ENCODE peak calls at places on chromosomes 16 and 17, in nine cellular contexts. B is neural crest cell; E is NCI-H1092 treated with DMSO at 0.1 percent for 48 hours; G is pons; S is NCI-H460; M is stimulated activated CD8-positive, alpha-beta memory T cell treated with anti-CD3 and anti-CD28 coated beads, Interleukin-12 subunit alpha, Interleukin-12 subunit beta, amount 100 ng/mL, for 4 hours; H is vagina; R is stimulated activated CD4-positive, alpha-beta T cell treated with anti-CD3 and anti-CD28 coated beads, Interleukin-15, amount 100 ng/mL, for 24 hours; F is ELR. Z is an unnamed sample.

GRCh38 chr17:73581379-73581778 is 62.9 kb downstream of the SDK2 start:
- DNase-seq in M (no peak), B (no peak), F (no peak), S (no peak), R (no peak), E (no peak), H (no peak), G (no peak), Z (no peak)

GRCh38 chr17:2369039-2369438 is 31.7 kb downstream of the SGSM2 start:
- DNase-seq in E (no peak), R (no peak), G (no peak), B (no peak), F (no peak), H (no peak), S (no peak), M (no peak), Z (no peak)

GRCh38 chr16:68509381-68509780 is 29.7 kb upstream of the ZFP90 start:
- DNase-seq in B (no peak), F (no peak), R (no peak), E (no peak), M (no peak), S (no peak), H (no peak), G (no peak), Z (no peak)

GRCh38 chr16:31135535-31136286 is at the start of gene PRSS8:
- DNase-seq in M (no peak), S (no peak), H (no peak), R (no peak), G (no peak), F (no peak), B (no peak), E (no peak), Z (no peak)

GRCh38 chr16:89798832-89799370 is 17.5 kb downstream of the FANCA start:
- DNase-seq in B (no peak), G (no peak), R (no peak), M (no peak), H (no peak), F (no peak), E (no peak), S (no peak), Z (no peak)

GRCh38 chr17:32876414-32877163 is at the start of gene MYO1D:
- DNase-seq in S (no peak), F (peak), R (peak), G (no peak), B (peak), E (peak), H (no peak), M (peak), Z (no peak)

GRCh38 chr16:11386791-11387546 is 41.7 kb downstream of the RMI2 start:
- DNase-seq in M (no peak), E (no peak), H (no peak), R (peak), B (peak), S (peak), G (no peak), F (no peak), Z (no peak)

GRCh38 chr17:64216385-64217248 is 46.4 kb downstream of the TEX2 start:
- DNase-seq in F (peak), S (no peak), G (no peak), M (no peak), E (peak), R (no peak), B (no peak), H (no peak), Z (no peak)

GRCh38 chr17:73179387-73179786 is 13.5 kb upstream of the COG1 start:
- DNase-seq in E (no peak), H (no peak), F (no peak), R (no peak), S (no peak), B (no peak), G (no peak), M (no peak), Z (no peak)

GRCh38 chr17:56028837-56029236 is 124.4 kb upstream of the ANKFN1 start:
- DNase-seq in R (no peak), H (no peak), E (no peak), G (no peak), F (no peak), M (no peak), B (no peak), S (no peak), Z (no peak)

GRCh38 chr17:49637050-49637449 is 40.8 kb downstream of the SPOP start:
- DNase-seq in S (no peak), E (no peak), G (no peak), R (peak), H (no peak), B (no peak), F (peak), M (no peak), Z (no peak)

GRCh38 chr17:81551458-81552243 is 502 bp downstream of the FAAP100 start:
- DNase-seq in H (no peak), R (peak), S (no peak), F (peak), B (no peak), E (no peak), G (no peak), M (no peak), Z (peak)

GRCh38 chr16:86219655-86220445 is 290.5 kb upstream of the FOXF1 start:
- DNase-seq in S (no peak), M (no peak), F (no peak), B (no peak), H (no peak), E (no peak), R (no peak), G (no peak), Z (no peak)

GRCh38 chr17:29089601-29090044 is 46.7 kb downstream of the PIPOX start:
- DNase-seq in S (no peak), R (no peak), B (no peak), F (no peak), G (peak), E (peak), H (no peak), M (no peak), Z (no peak)

GRCh38 chr17:5832886-5833285 is 237.3 kb upstream of the WSCD1 start:
- DNase-seq in G (no peak), H (no peak), E (no peak), M (no peak), R (no peak), F (peak), B (no peak), S (no peak), Z (peak)

GRCh38 chr16:10026593-10026992 is 155.6 kb downstream of the GRIN2A start:
- DNase-seq in R (no peak), G (no peak), H (no peak), E (no peak), B (no peak), F (no peak), S (no peak), M (no peak), Z (no peak)

GRCh38 chr17:81899514-81900166 is 2.4 kb upstream of the NPB start:
- DNase-seq in M (no peak), S (no peak), F (no peak), G (no peak), B (no peak), H (no peak), R (no peak), E (no peak), Z (no peak)

GRCh38 chr17:66570353-66571195 is 264.3 kb upstream of the CACNG5 start:
- DNase-seq in R (no peak), F (peak), H (no peak), E (no peak), B (no peak), S (no peak), G (no peak), M (no peak), Z (no peak)

GRCh38 chr16:50252082-50252611 is 14.2 kb upstream of the ADCY7 start:
- DNase-seq in B (no peak), S (no peak), F (no peak), G (no peak), E (no peak), R (no peak), H (peak), M (no peak), Z (no peak)

GRCh38 chr17:21001111-21001812 is 41.5 kb downstream of the USP22 start:
- DNase-seq in H (no peak), M (no peak), B (no peak), R (no peak), F (no peak), S (no peak), G (no peak), E (no peak), Z (no peak)